ENCODE peak calls at places on chromosome 19, in eight cellular contexts. Z is dorsolateral prefrontal cortex, A is cardiac muscle cell, O is mammary epithelial cell, E is SK-N-MC, D is ovary, P is right cardiac atrium, U is GM23248. C is an unnamed sample.

GRCh38 chr19:38993271-38993670 is 17.7 kb upstream of the FBXO17 start:
- DNase-seq in Z (no peak), A (no peak), O (peak; percentile 96), E (no peak), D (no peak), P (no peak), U (peak; percentile 88), C (peak; percentile 63)

GRCh38 chr19:16460454-16460853 is 11.3 kb downstream of the EPS15L1 start:
- DNase-seq in Z (no peak), A (no peak), O (no peak), E (no peak), D (no peak), P (no peak), U (no peak), C (no peak)

GRCh38 chr19:4328243-4328990 is 10.2 kb downstream of the STAP2 start:
- DNase-seq in Z (peak; percentile 96), A (peak; percentile 99), O (no peak), E (peak; percentile 69), D (peak; percentile 100), P (peak; percentile 99), U (peak; percentile 96), C (peak; percentile 96)

GRCh38 chr19:7657047-7657779 is 11.6 kb upstream of the RETN start:
- DNase-seq in Z (no peak), A (no peak), O (no peak), E (no peak), D (no peak), P (peak; percentile 44), U (peak; percentile 54), C (no peak)

GRCh38 chr19:11673608-11674041 is 65.1 kb downstream of the ZNF823 start:
- DNase-seq in Z (peak; percentile 52), A (peak; percentile 88), O (no peak), E (no peak), D (peak; percentile 78), P (peak; percentile 89), U (peak; percentile 90), C (peak; percentile 58)

GRCh38 chr19:4373601-4374441 is 26.5 kb downstream of the SH3GL1 start:
- DNase-seq in Z (peak; percentile 60), A (no peak), O (no peak), E (no peak), D (no peak), P (peak; percentile 84), U (peak; percentile 74), C (no peak)

GRCh38 chr19:4057913-4058695 is 8.6 kb downstream of the ZBTB7A start:
- DNase-seq in Z (peak; percentile 67), A (no peak), O (peak; percentile 87), E (no peak), D (peak; percentile 86), P (peak; percentile 96), U (peak; percentile 97), C (peak; percentile 80)

GRCh38 chr19:8252922-8253589 is 43.9 kb downstream of the CERS4 start:
- DNase-seq in Z (peak; percentile 79), A (peak; percentile 88), O (peak; percentile 54), E (peak; percentile 45), D (peak; percentile 87), P (peak; percentile 93), U (peak; percentile 81), C (peak; percentile 71)

GRCh38 chr19:8504171-8504570 is 1.7 kb upstream of the PRAM1 start:
- DNase-seq in Z (no peak), A (no peak), O (no peak), E (no peak), D (no peak), P (no peak), U (no peak), C (no peak)

GRCh38 chr19:51926784-51927741 is at the start of gene ZNF613:
- DNase-seq in Z (peak; percentile 86), A (peak; percentile 95), O (peak; percentile 92), E (peak; percentile 92), D (peak; percentile 88), P (peak; percentile 94), U (peak; percentile 96), C (peak; percentile 90)

GRCh38 chr19:51931921-51932320 is 4.6 kb downstream of the ZNF613 start:
- DNase-seq in Z (no peak), A (no peak), O (no peak), E (no peak), D (no peak), P (no peak), U (no peak), C (no peak)

GRCh38 chr19:51921949-51922348 is 5.3 kb upstream of the ZNF613 start:
- DNase-seq in Z (no peak), A (no peak), O (no peak), E (no peak), D (no peak), P (no peak), U (no peak), C (no peak)

GRCh38 chr19:51926426-51926783 is 867 bp upstream of the ZNF613 start:
- DNase-seq in Z (no peak), A (no peak), O (no peak), E (no peak), D (no peak), P (no peak), U (no peak), C (no peak)

DNA sequence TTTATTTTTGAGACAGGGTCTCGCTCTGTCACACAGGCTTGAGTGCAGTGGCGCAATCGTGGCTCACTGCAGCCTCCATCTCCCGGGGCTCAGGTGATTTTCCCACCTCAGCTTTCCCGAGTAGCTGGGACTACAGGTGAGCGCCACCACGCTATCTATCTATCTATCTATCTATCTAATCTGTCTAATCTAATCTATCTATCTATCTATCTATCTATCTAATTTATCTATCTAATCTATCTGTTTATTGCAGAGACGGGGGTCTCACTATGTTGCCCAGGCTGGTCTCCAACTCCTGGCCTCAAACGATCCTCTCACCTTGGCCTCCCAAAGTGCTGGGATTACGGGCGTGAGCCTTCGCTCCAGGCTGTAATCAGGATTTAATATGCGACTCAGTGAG is 587 bp downstream of the ZNF613 start:
- DNase-seq in Z (no peak), A (no peak), O (no peak), E (no peak), D (no peak), P (no peak), U (no peak), C (no peak)
- H3K27ac ChIP-seq in Z (peak overlapping the region; percentile 87), A (peak overlapping the region; percentile 97), O (peak overlapping the region; percentile 65), E (no peak overlapping the region), D (no peak overlapping the region), P (no peak overlapping the region), U (no peak overlapping the region), C (no peak overlapping the region)

GRCh38 chr19:36136975-36137686 is 2.7 kb upstream of the CAPNS1 start:
- DNase-seq in Z (no peak), A (no peak), O (peak; percentile 98), E (no peak), D (peak; percentile 39), P (peak; percentile 78), U (peak; percentile 89), C (peak; percentile 39)

GRCh38 chr19:36140289-36141038 is 598 bp downstream of the CAPNS1 start:
- DNase-seq in Z (no peak), A (peak; percentile 71), O (peak; percentile 70), E (no peak), D (peak; percentile 65), P (peak; percentile 82), U (peak; percentile 70), C (peak; percentile 62)

GRCh38 chr19:36139473-36140288 is at the start of gene CAPNS1:
- DNase-seq in Z (peak; percentile 96), A (peak; percentile 99), O (peak; percentile 95), E (no peak), D (peak; percentile 98), P (peak; percentile 99), U (peak; percentile 99), C (peak; percentile 95)

GRCh38 chr19:36141039-36141914 is 1.4 kb downstream of the CAPNS1 start:
- DNase-seq in Z (peak; percentile 83), A (peak; percentile 91), O (peak; percentile 93), E (no peak), D (peak; percentile 92), P (peak; percentile 93), U (peak; percentile 93), C (peak; percentile 84)

DNA sequence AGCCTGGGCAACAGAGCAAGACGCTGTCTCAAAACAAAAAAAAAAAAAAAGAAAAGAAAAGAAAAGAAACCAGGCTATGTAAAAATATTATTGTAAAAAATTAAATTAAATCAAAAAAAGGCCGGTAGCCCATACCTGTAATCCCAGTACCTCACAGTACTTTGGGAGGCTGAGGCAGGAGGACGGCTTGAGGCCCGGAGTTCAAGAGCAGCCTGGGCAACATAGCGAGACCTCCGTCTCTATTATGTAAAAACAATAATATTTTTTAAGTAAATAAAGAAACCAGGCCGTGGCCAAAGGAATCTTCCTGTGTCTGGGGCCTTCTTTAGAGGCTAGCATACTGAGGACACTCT is 770 bp upstream of the CAPNS1 start:
- DNase-seq in Z (no peak), A (no peak), O (no peak), E (no peak), D (no peak), P (no peak), U (no peak), C (no peak)
- H3K4me3 ChIP-seq in Z (peak overlapping the region; percentile 97), A (peak overlapping the region; percentile 97), O (peak overlapping the region; percentile 77), E (peak overlapping the region; percentile 88), D (peak overlapping the region; percentile 94), P (peak overlapping the region; percentile 39), U (peak overlapping the region; percentile 97), C (peak overlapping the region; percentile 96)

GRCh38 chr19:48955308-48955958 is 758 bp downstream of the BAX start:
- DNase-seq in Z (no peak), A (no peak), O (no peak), E (no peak), D (no peak), P (no peak), U (no peak), C (no peak)
- H3K27ac ChIP-seq in Z (peak overlapping the region; percentile 92), A (peak overlapping the region; percentile 83), O (peak overlapping the region; percentile 63), E (no peak overlapping the region), D (peak overlapping the region; percentile 16), P (peak overlapping the region; percentile 62), U (peak overlapping the region; percentile 70), C (peak overlapping the region; percentile 93)

GRCh38 chr19:41548954-41549688 is 26.8 kb upstream of the CEACAM21 start:
- DNase-seq in Z (no peak), A (no peak), O (no peak), E (no peak), D (no peak), P (no peak), U (no peak), C (no peak)
- H3K4me3 ChIP-seq in Z (peak overlapping the region; percentile 48), A (no peak overlapping the region), O (no peak overlapping the region), E (no peak overlapping the region), D (no peak overlapping the region), P (peak overlapping the region; percentile 47), U (no peak overlapping the region), C (no peak overlapping the region)